ENCODE peak calls at places on chromosomes 6 and 20, in eight cellular contexts. One of them, this sample, is unnamed.

GRCh38 chr6:105136433-105137350 is 43.1 kb downstream of the POPDC3 start:
- DNase-seq in A673: peak; percentile 51
- DNase-seq in transverse colon: peak; percentile 55
- DNase-seq in mucosa of descending colon: peak; percentile 55
- DNase-seq in psoas muscle: peak; percentile 75
- DNase-seq in heart right ventricle: peak; percentile 75
- DNase-seq in suprapubic skin: peak; percentile 71
- DNase-seq in gastrocnemius medialis: peak; percentile 70
- DNase-seq in this sample: peak; percentile 30

GRCh38 chr6:73585566-73586415 is 65.0 kb upstream of the EEF1A1 start:
- DNase-seq in suprapubic skin: no peak
- DNase-seq in A673: peak; percentile 81
- DNase-seq in psoas muscle: no peak
- DNase-seq in mucosa of descending colon: no peak
- DNase-seq in gastrocnemius medialis: peak; percentile 29
- DNase-seq in transverse colon: peak; percentile 47
- DNase-seq in heart right ventricle: peak; percentile 67
- DNase-seq in this sample: peak; percentile 45

GRCh38 chr6:149331871-149332270 is 14.4 kb downstream of the TAB2 start:
- DNase-seq in gastrocnemius medialis: no peak
- DNase-seq in transverse colon: no peak
- DNase-seq in mucosa of descending colon: no peak
- DNase-seq in psoas muscle: no peak
- DNase-seq in suprapubic skin: no peak
- DNase-seq in heart right ventricle: no peak
- DNase-seq in A673: no peak
- DNase-seq in this sample: no peak

GRCh38 chr6:163334264-163334663 is 80.3 kb upstream of the QKI start:
- DNase-seq in gastrocnemius medialis: no peak
- DNase-seq in mucosa of descending colon: no peak
- DNase-seq in heart right ventricle: no peak
- DNase-seq in A673: no peak
- DNase-seq in transverse colon: no peak
- DNase-seq in psoas muscle: no peak
- DNase-seq in suprapubic skin: peak; percentile 58
- DNase-seq in this sample: no peak

GRCh38 chr6:34383171-34383631 is 9.3 kb downstream of the NUDT3 start:
- DNase-seq in gastrocnemius medialis: no peak
- DNase-seq in A673: peak; percentile 56
- DNase-seq in psoas muscle: no peak
- DNase-seq in suprapubic skin: no peak
- DNase-seq in heart right ventricle: no peak
- DNase-seq in transverse colon: no peak
- DNase-seq in mucosa of descending colon: no peak
- DNase-seq in this sample: no peak

GRCh38 chr20:48682529-48683385 is 145.0 kb downstream of the PREX1 start:
- DNase-seq in suprapubic skin: no peak
- DNase-seq in transverse colon: peak; percentile 89
- DNase-seq in psoas muscle: peak; percentile 74
- DNase-seq in mucosa of descending colon: peak; percentile 87
- DNase-seq in gastrocnemius medialis: peak; percentile 29
- DNase-seq in A673: peak; percentile 99
- DNase-seq in heart right ventricle: peak; percentile 91
- DNase-seq in this sample: peak; percentile 89

GRCh38 chr6:51339108-51339507 is 520.4 kb downstream of the TFAP2B start:
- DNase-seq in mucosa of descending colon: no peak
- DNase-seq in psoas muscle: no peak
- DNase-seq in suprapubic skin: no peak
- DNase-seq in transverse colon: no peak
- DNase-seq in heart right ventricle: no peak
- DNase-seq in A673: no peak
- DNase-seq in gastrocnemius medialis: no peak
- DNase-seq in this sample: no peak

GRCh38 chr20:45934046-45934586 is 367 bp upstream of the PCIF1 start:
- DNase-seq in transverse colon: peak; percentile 59
- DNase-seq in heart right ventricle: peak; percentile 74
- DNase-seq in mucosa of descending colon: peak; percentile 87
- DNase-seq in psoas muscle: peak; percentile 77
- DNase-seq in suprapubic skin: no peak
- DNase-seq in A673: peak; percentile 79
- DNase-seq in gastrocnemius medialis: peak; percentile 42
- DNase-seq in this sample: peak; percentile 68

GRCh38 chr20:14717124-14718004 is 380.0 kb upstream of the FLRT3 start:
- DNase-seq in mucosa of descending colon: no peak
- DNase-seq in gastrocnemius medialis: no peak
- DNase-seq in A673: no peak
- DNase-seq in transverse colon: no peak
- DNase-seq in suprapubic skin: no peak
- DNase-seq in psoas muscle: no peak
- DNase-seq in heart right ventricle: no peak
- DNase-seq in this sample: no peak

GRCh38 chr20:19858972-19859371 is 100.9 kb downstream of the RIN2 start:
- DNase-seq in mucosa of descending colon: no peak
- DNase-seq in transverse colon: no peak
- DNase-seq in A673: no peak
- DNase-seq in suprapubic skin: no peak
- DNase-seq in heart right ventricle: no peak
- DNase-seq in psoas muscle: peak; percentile 50
- DNase-seq in gastrocnemius medialis: no peak
- DNase-seq in this sample: no peak

GRCh38 chr6:12369781-12370262 is 79.7 kb downstream of the EDN1 start:
- DNase-seq in mucosa of descending colon: no peak
- DNase-seq in heart right ventricle: no peak
- DNase-seq in gastrocnemius medialis: no peak
- DNase-seq in A673: no peak
- DNase-seq in psoas muscle: no peak
- DNase-seq in suprapubic skin: no peak
- DNase-seq in transverse colon: no peak
- DNase-seq in this sample: peak; percentile 74

GRCh38 chr6:122400121-122400450 is 634 bp downstream of the HSF2 start:
- DNase-seq in suprapubic skin: peak; percentile 68
- DNase-seq in gastrocnemius medialis: no peak
- DNase-seq in transverse colon: no peak
- DNase-seq in psoas muscle: no peak
- DNase-seq in heart right ventricle: peak; percentile 24
- DNase-seq in A673: peak; percentile 25
- DNase-seq in mucosa of descending colon: no peak
- DNase-seq in this sample: no peak

GRCh38 chr6:142784344-142784743 is 160.6 kb downstream of the HIVEP2 start:
- DNase-seq in transverse colon: no peak
- DNase-seq in suprapubic skin: no peak
- DNase-seq in gastrocnemius medialis: no peak
- DNase-seq in A673: no peak
- DNase-seq in mucosa of descending colon: no peak
- DNase-seq in heart right ventricle: no peak
- DNase-seq in psoas muscle: no peak
- DNase-seq in this sample: no peak

GRCh38 chr20:11902264-11902663 is 15.4 kb upstream of the BTBD3 start:
- DNase-seq in gastrocnemius medialis: no peak
- DNase-seq in heart right ventricle: no peak
- DNase-seq in mucosa of descending colon: no peak
- DNase-seq in A673: peak; percentile 18
- DNase-seq in transverse colon: no peak
- DNase-seq in psoas muscle: no peak
- DNase-seq in suprapubic skin: no peak
- DNase-seq in this sample: no peak

GRCh38 chr20:58870293-58871014 is 17.9 kb downstream of the GNAS start:
- DNase-seq in transverse colon: peak; percentile 75
- DNase-seq in psoas muscle: peak; percentile 56
- DNase-seq in heart right ventricle: peak; percentile 75
- DNase-seq in suprapubic skin: no peak
- DNase-seq in mucosa of descending colon: peak; percentile 54
- DNase-seq in A673: peak; percentile 69
- DNase-seq in gastrocnemius medialis: peak; percentile 38
- DNase-seq in this sample: peak; percentile 71

GRCh38 chr6:16059496-16059895 is 69.4 kb upstream of the MYLIP start:
- DNase-seq in transverse colon: no peak
- DNase-seq in mucosa of descending colon: no peak
- DNase-seq in A673: no peak
- DNase-seq in heart right ventricle: no peak
- DNase-seq in gastrocnemius medialis: no peak
- DNase-seq in suprapubic skin: no peak
- DNase-seq in psoas muscle: no peak
- DNase-seq in this sample: no peak

GRCh38 chr6:49918787-49919186 is 45.2 kb downstream of the DEFB114 start:
- DNase-seq in transverse colon: no peak
- DNase-seq in gastrocnemius medialis: no peak
- DNase-seq in mucosa of descending colon: no peak
- DNase-seq in A673: no peak
- DNase-seq in heart right ventricle: no peak
- DNase-seq in psoas muscle: no peak
- DNase-seq in suprapubic skin: no peak
- DNase-seq in this sample: no peak

DNA sequence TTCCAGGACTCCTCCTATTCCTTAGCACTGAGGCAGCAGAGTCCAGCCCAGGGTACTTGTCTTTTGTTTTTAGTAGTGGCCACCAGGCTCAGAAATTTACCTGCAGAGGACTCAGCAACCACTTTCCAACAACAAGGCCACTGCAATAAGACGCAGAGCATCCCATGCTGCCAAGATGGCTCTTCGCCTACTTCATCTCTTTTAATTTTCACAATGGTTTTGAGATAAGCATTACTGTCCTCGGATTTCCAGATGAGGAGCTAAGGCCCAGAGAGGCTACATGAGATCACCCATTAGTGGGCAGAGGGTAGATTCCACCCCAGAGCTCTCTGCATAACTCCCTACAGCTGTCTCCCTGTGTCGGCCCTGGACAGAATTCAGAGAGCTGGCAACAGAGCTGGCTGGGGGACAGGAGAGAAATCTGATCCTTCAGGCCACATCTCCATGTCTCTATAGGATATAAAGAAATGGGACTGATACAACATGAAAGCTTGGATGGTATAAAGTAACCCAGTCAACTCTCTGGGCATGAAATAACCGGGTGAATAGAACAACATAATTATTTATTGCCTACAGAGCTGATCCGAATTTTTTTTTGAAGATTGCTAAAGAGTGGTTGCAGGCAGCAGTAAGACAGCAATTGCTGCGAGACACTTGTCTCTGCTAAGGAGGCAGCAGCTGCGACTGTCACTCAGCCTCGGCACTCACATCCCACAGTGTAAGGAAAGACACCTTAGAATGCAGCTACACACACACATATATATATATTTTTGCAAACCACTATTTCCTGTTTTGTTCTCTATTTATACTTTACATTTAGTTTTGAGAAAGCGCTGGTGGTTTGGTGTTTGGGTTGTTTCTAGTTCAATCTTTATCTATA is 37.2 kb downstream of the SCML4 start:
- DNase-seq in suprapubic skin: no peak
- DNase-seq in heart right ventricle: no peak
- DNase-seq in gastrocnemius medialis: peak; percentile 49
- DNase-seq in psoas muscle: peak; percentile 69
- DNase-seq in mucosa of descending colon: no peak
- DNase-seq in transverse colon: peak; percentile 17
- DNase-seq in A673: no peak
- DNase-seq in this sample: no peak
- H3K4me3 ChIP-seq in suprapubic skin: no peak overlapping the region
- H3K4me3 ChIP-seq in heart right ventricle: no peak overlapping the region
- H3K4me3 ChIP-seq in gastrocnemius medialis: no peak overlapping the region
- H3K4me3 ChIP-seq in psoas muscle: no peak overlapping the region
- H3K4me3 ChIP-seq in mucosa of descending colon: no peak overlapping the region
- H3K4me3 ChIP-seq in transverse colon: no peak overlapping the region
- H3K4me3 ChIP-seq in A673: no peak overlapping the region
- H3K4me3 ChIP-seq in this sample: no peak overlapping the region

GRCh38 chr6:152682141-152682540 is 15.6 kb upstream of the MYCT1 start:
- DNase-seq in heart right ventricle: no peak
- DNase-seq in suprapubic skin: no peak
- DNase-seq in A673: no peak
- DNase-seq in psoas muscle: no peak
- DNase-seq in mucosa of descending colon: no peak
- DNase-seq in gastrocnemius medialis: no peak
- DNase-seq in transverse colon: no peak
- DNase-seq in this sample: no peak
- TF ChIP-seq CTCF in heart right ventricle: no peak
- TF ChIP-seq CTCF in suprapubic skin: no peak
- TF ChIP-seq CTCF in A673: no peak
- TF ChIP-seq CTCF in psoas muscle: no peak
- TF ChIP-seq CTCF in mucosa of descending colon: no peak
- TF ChIP-seq CTCF in gastrocnemius medialis: no peak
- TF ChIP-seq CTCF in transverse colon: no peak
- TF ChIP-seq CTCF in this sample: no peak

GRCh38 chr6:41780623-41781301 is at the start of gene PRICKLE4:
- DNase-seq in mucosa of descending colon: peak; percentile 71
- DNase-seq in A673: peak; percentile 17
- DNase-seq in suprapubic skin: no peak
- DNase-seq in psoas muscle: peak; percentile 47
- DNase-seq in transverse colon: peak; percentile 59
- DNase-seq in heart right ventricle: peak; percentile 73
- DNase-seq in gastrocnemius medialis: peak; percentile 22
- DNase-seq in this sample: peak; percentile 75
- H3K4me1 ChIP-seq in mucosa of descending colon: peaks cover 24% of the 10 kb centered on the region
- H3K4me1 ChIP-seq in A673: peaks cover 18% of the 10 kb centered on the region
- H3K4me1 ChIP-seq in suprapubic skin: peaks cover 52% of the 10 kb centered on the region
- H3K4me1 ChIP-seq in psoas muscle: peaks cover 13% of the 10 kb centered on the region
- H3K4me1 ChIP-seq in transverse colon: peaks cover 23% of the 10 kb centered on the region
- H3K4me1 ChIP-seq in heart right ventricle: peaks cover 18% of the 10 kb centered on the region
- H3K4me1 ChIP-seq in gastrocnemius medialis: peaks cover 27% of the 10 kb centered on the region
- H3K4me1 ChIP-seq in this sample: peaks cover under 1% of the 10 kb centered on the region

DNA sequence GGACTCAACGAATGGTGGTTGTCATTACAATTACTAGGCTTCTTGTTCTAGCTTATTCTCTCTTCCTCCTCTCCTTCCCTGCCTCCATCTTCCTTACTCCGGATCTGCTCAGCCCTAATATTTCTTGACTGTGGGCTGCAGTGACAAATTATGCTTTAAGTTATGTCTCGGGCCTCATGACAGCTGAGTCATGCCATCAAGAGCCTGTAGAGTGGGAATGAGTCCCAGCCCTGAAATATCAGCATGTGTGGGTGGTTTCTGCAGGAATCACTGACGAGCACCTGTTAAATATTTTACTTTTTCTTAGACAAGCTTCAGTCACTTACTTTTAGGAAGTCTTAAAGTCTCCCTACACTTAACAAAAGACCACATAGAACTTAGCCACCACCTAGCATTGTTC is 83.1 kb upstream of the CBLN4 start:
- DNase-seq in suprapubic skin: no peak
- DNase-seq in mucosa of descending colon: no peak
- DNase-seq in psoas muscle: no peak
- DNase-seq in gastrocnemius medialis: no peak
- DNase-seq in transverse colon: no peak
- DNase-seq in heart right ventricle: no peak
- DNase-seq in A673: no peak
- DNase-seq in this sample: no peak
- H3K4me3 ChIP-seq in suprapubic skin: no peak overlapping the region
- H3K4me3 ChIP-seq in mucosa of descending colon: no peak overlapping the region
- H3K4me3 ChIP-seq in psoas muscle: no peak overlapping the region
- H3K4me3 ChIP-seq in gastrocnemius medialis: no peak overlapping the region
- H3K4me3 ChIP-seq in transverse colon: no peak overlapping the region
- H3K4me3 ChIP-seq in heart right ventricle: no peak overlapping the region
- H3K4me3 ChIP-seq in A673: no peak overlapping the region
- H3K4me3 ChIP-seq in this sample: no peak overlapping the region

GRCh38 chr6:27495386-27496135 is 22.7 kb upstream of the ZNF184 start:
- DNase-seq in heart right ventricle: peak; percentile 37
- DNase-seq in A673: peak; percentile 94
- DNase-seq in psoas muscle: peak; percentile 37
- DNase-seq in suprapubic skin: no peak
- DNase-seq in mucosa of descending colon: no peak
- DNase-seq in transverse colon: no peak
- DNase-seq in gastrocnemius medialis: no peak
- DNase-seq in this sample: no peak
- TF ChIP-seq CTCF in heart right ventricle: no peak
- TF ChIP-seq CTCF in A673: peak; percentile 40
- TF ChIP-seq CTCF in psoas muscle: no peak
- TF ChIP-seq CTCF in suprapubic skin: no peak
- TF ChIP-seq CTCF in mucosa of descending colon: no peak
- TF ChIP-seq CTCF in transverse colon: no peak
- TF ChIP-seq CTCF in gastrocnemius medialis: no peak
- TF ChIP-seq CTCF in this sample: no peak